ENCODE peak calls at places on chromosome 19, in six cellular contexts. I, L, K, Q, S and U are unnamed samples.

GRCh38 chr19:29012457-29012856 is 200.5 kb downstream of the UQCRFS1 start:
- DNase-seq in K (no peak), Q (no peak), I (no peak), S (no peak), L (no peak), U (no peak)

GRCh38 chr19:55479045-55479444 is 2.6 kb downstream of the ZNF628 start:
- DNase-seq in L (no peak), S (no peak), Q (no peak), I (no peak), K (no peak), U (no peak)

GRCh38 chr19:43768273-43769050 is 12.3 kb downstream of the KCNN4 start:
- DNase-seq in K (no peak), I (no peak), L (no peak), Q (no peak), S (no peak), U (no peak)

GRCh38 chr19:45428385-45429231 is 4.9 kb upstream of the ERCC1 start:
- DNase-seq in K (peak; percentile 68), L (no peak), S (peak; percentile 46), I (no peak), Q (no peak), U (no peak)

GRCh38 chr19:13920940-13921744 is 15.1 kb downstream of the CC2D1A start:
- DNase-seq in I (no peak), K (no peak), L (no peak), Q (no peak), S (peak; percentile 53), U (peak; percentile 39)

GRCh38 chr19:14407889-14408640 is 11.1 kb downstream of the DDX39A start:
- DNase-seq in L (no peak), Q (no peak), S (no peak), I (no peak), K (no peak), U (no peak)

GRCh38 chr19:9839415-9839814 is 4.3 kb downstream of the PIN1 start:
- DNase-seq in K (no peak), I (no peak), S (no peak), L (no peak), Q (no peak), U (no peak)

GRCh38 chr19:14582894-14583340 is at the start of gene CLEC17A:
- DNase-seq in Q (peak; percentile 90), K (no peak), L (no peak), S (no peak), I (peak; percentile 89), U (no peak)

GRCh38 chr19:21765151-21765550 is 2.2 kb downstream of the ZNF100 start:
- DNase-seq in I (no peak), S (no peak), L (no peak), Q (no peak), K (no peak), U (peak; percentile 2)

GRCh38 chr19:55678121-55678671 is 3.2 kb downstream of the EPN1 start:
- DNase-seq in I (peak; percentile 90), S (no peak), Q (peak; percentile 94), K (no peak), L (no peak), U (no peak)

GRCh38 chr19:2982983-2983350 is 5.6 kb downstream of the TLE6 start:
- DNase-seq in S (no peak), K (peak; percentile 93), Q (no peak), L (no peak), I (no peak), U (no peak)

GRCh38 chr19:37466277-37466797 is 907 bp downstream of the ZNF569 start:
- DNase-seq in L (no peak), Q (no peak), I (no peak), S (no peak), K (no peak), U (no peak)

GRCh38 chr19:11151181-11151580 is 4.4 kb downstream of the SPC24 start:
- DNase-seq in I (no peak), L (no peak), S (no peak), K (no peak), Q (no peak), U (no peak)

GRCh38 chr19:14375582-14376291 is 5.5 kb upstream of the ADGRE5 start:
- DNase-seq in Q (peak; percentile 84), S (no peak), K (no peak), L (no peak), I (no peak), U (no peak)

GRCh38 chr19:15829277-15829770 is 13.9 kb upstream of the OR10H1 start:
- DNase-seq in K (no peak), I (no peak), L (no peak), S (no peak), Q (no peak), U (no peak)

GRCh38 chr19:38850976-38851621 is 1.3 kb upstream of the HNRNPL start:
- DNase-seq in I (peak; percentile 54), Q (peak; percentile 92), K (peak; percentile 62), S (no peak), L (no peak), U (no peak)

GRCh38 chr19:16290692-16291091 is 33.9 kb upstream of the KLF2 start:
- DNase-seq in K (no peak), Q (no peak), L (no peak), S (no peak), I (no peak), U (no peak)

GRCh38 chr19:6769006-6769637 is 1.9 kb upstream of the SH2D3A start:
- DNase-seq in Q (no peak), S (peak; percentile 52), I (no peak), L (no peak), K (no peak), U (no peak)

GRCh38 chr19:45681391-45682015 is 10.2 kb downstream of the SNRPD2 start:
- DNase-seq in I (peak; percentile 86), Q (peak; percentile 98), L (peak; percentile 81), S (peak; percentile 78), K (peak; percentile 81), U (peak; percentile 71)